ENCODE peak calls at places on chromosomes 6 and 20, in eight cellular contexts. R is GM10248; E is Calu3; X is choroid plexus epithelial cell; A is IMR-90; K is stimulated activated CD4-positive, alpha-beta T cell treated with anti-CD3 and anti-CD28 coated beads, Interleukin-4, amount 100 ng/mL, for 24 hours; S is DMS 273 treated with DMSO at 0.1 percent for 48 hours; N is Peyer's patch. Z is an unnamed sample.

GRCh38 chr6:154909821-154910220 is 85.3 kb upstream of the TIAM2 start:
- DNase-seq in X (peak), A (peak), E (no peak), S (no peak), K (no peak), R (no peak), N (no peak), Z (no peak)

GRCh38 chr6:6751615-6752014 is 163.1 kb downstream of the LY86 start:
- DNase-seq in X (no peak), S (no peak), K (peak), R (no peak), A (no peak), E (no peak), N (peak), Z (no peak)

GRCh38 chr6:108116781-108117426 is 42.4 kb upstream of the OSTM1 start:
- DNase-seq in S (no peak), X (no peak), R (no peak), K (no peak), E (no peak), A (no peak), N (no peak), Z (no peak)

GRCh38 chr6:107698146-107698545 is 126.0 kb downstream of the SCML4 start:
- DNase-seq in K (no peak), S (no peak), R (no peak), E (no peak), N (no peak), A (peak), X (peak), Z (no peak)

GRCh38 chr6:84910881-84911607 is 146.6 kb upstream of the TBX18 start:
- DNase-seq in S (no peak), E (no peak), K (no peak), X (no peak), N (no peak), R (no peak), A (no peak), Z (no peak)

GRCh38 chr6:11275598-11275997 is 43.1 kb upstream of the NEDD9 start:
- DNase-seq in X (no peak), N (peak), E (peak), K (peak), S (no peak), R (peak), A (no peak), Z (no peak)

GRCh38 chr6:126235363-126235762 is 104.6 kb upstream of the CENPW start:
- DNase-seq in N (no peak), E (no peak), S (no peak), A (no peak), X (no peak), R (no peak), K (no peak), Z (no peak)

GRCh38 chr6:83417880-83418663 is 12.8 kb downstream of the ME1 start:
- DNase-seq in R (peak), A (peak), K (no peak), S (peak), N (no peak), E (peak), X (peak), Z (no peak)

GRCh38 chr6:39003072-39003471 is 45.5 kb upstream of the GLP1R start:
- DNase-seq in X (peak), K (peak), E (peak), A (no peak), S (no peak), R (no peak), N (no peak), Z (no peak)

GRCh38 chr6:49409951-49410542 is 53.0 kb downstream of the MMUT start:
- DNase-seq in S (peak), E (peak), N (peak), X (peak), R (peak), A (peak), K (peak), Z (no peak)

GRCh38 chr6:29769336-29769735 is 46.1 kb downstream of the HLA-F start:
- DNase-seq in E (no peak), R (no peak), K (no peak), S (no peak), N (no peak), X (no peak), A (no peak), Z (no peak)

GRCh38 chr20:63552481-63553249 is 1.3 kb upstream of the FNDC11 start:
- DNase-seq in R (no peak), N (peak), A (no peak), X (no peak), S (no peak), E (no peak), K (peak), Z (no peak)

GRCh38 chr6:25354078-25354940 is 75.1 kb downstream of the CARMIL1 start:
- DNase-seq in K (no peak), X (peak), E (no peak), N (no peak), A (peak), R (no peak), S (no peak), Z (no peak)

GRCh38 chr20:63009988-63010769 is 3.4 kb upstream of the BHLHE23 start:
- DNase-seq in N (peak), S (no peak), X (peak), K (peak), R (peak), A (peak), E (no peak), Z (no peak)

GRCh38 chr6:163579880-163580295 is 165.4 kb downstream of the QKI start:
- DNase-seq in S (no peak), K (no peak), E (no peak), A (no peak), N (no peak), X (peak), R (no peak), Z (no peak)

GRCh38 chr6:134619789-134620188 is 301.9 kb upstream of the SGK1 start:
- DNase-seq in R (no peak), E (peak), S (no peak), A (peak), N (no peak), K (no peak), X (peak), Z (no peak)

GRCh38 chr20:61874421-61875068 is 191.1 kb downstream of the TAF4 start:
- DNase-seq in A (peak), N (no peak), S (no peak), E (peak), X (peak), R (no peak), K (no peak), Z (no peak)

GRCh38 chr6:89242574-89243330 is 25.6 kb upstream of the GABRR1 start:
- DNase-seq in E (peak), S (peak), X (peak), R (peak), N (no peak), A (peak), K (no peak), Z (no peak)

GRCh38 chr20:43750774-43751166 is 24.0 kb upstream of the GTSF1L start:
- DNase-seq in N (no peak), E (no peak), S (no peak), X (no peak), R (no peak), A (no peak), K (no peak), Z (no peak)

GRCh38 chr6:166474721-166475565 is 92.2 kb upstream of the MPC1 start:
- DNase-seq in A (no peak), R (no peak), K (no peak), S (no peak), N (peak), X (no peak), E (no peak), Z (no peak)

GRCh38 chr6:105389543-105389942 is 13.3 kb downstream of the PREP start:
- DNase-seq in N (no peak), S (no peak), X (no peak), R (no peak), K (no peak), E (no peak), A (no peak), Z (no peak)

GRCh38 chr20:19078448-19079373 is 133.7 kb upstream of the SLC24A3 start:
- DNase-seq in E (no peak), R (no peak), S (no peak), K (no peak), A (no peak), X (no peak), N (no peak), Z (no peak)

GRCh38 chr20:1867495-1868260 is 27.5 kb upstream of the SIRPA start:
- DNase-seq in X (no peak), A (no peak), E (no peak), R (no peak), S (no peak), N (no peak), K (no peak), Z (no peak)

GRCh38 chr20:63934271-63935068 is 21.7 kb downstream of the UCKL1 start:
- DNase-seq in A (no peak), K (no peak), S (no peak), R (no peak), E (no peak), X (peak), N (no peak), Z (no peak)

GRCh38 chr6:4074478-4075235 is 4.3 kb downstream of the FAM217A start:
- DNase-seq in E (peak), X (no peak), A (no peak), S (no peak), K (no peak), N (no peak), R (no peak), Z (no peak)

Z was measured in CD14-positive monocyte.